ENCODE peak calls at places on chromosomes 12 and 14, in four cellular contexts. D is GM04503, V is HAP-1, J is GM23338. H is an unnamed sample.

GRCh38 chr14:69242311-69243224 is 17.4 kb upstream of the GALNT16 start:
- DNase-seq in D (peak), J (peak), V (peak), H (no peak)

GRCh38 chr14:95151561-95151960 is 5.8 kb downstream of the DICER1 start:
- DNase-seq in V (no peak), D (no peak), J (no peak), H (no peak)

GRCh38 chr14:52551696-52552062 is 626 bp downstream of the TXNDC16 start:
- DNase-seq in J (no peak), V (peak), D (no peak), H (no peak)

GRCh38 chr14:77615231-77616132 is 955 bp downstream of the SPTLC2 start:
- DNase-seq in J (peak), D (no peak), V (no peak), H (no peak)

GRCh38 chr14:34064349-34064748 is 113.5 kb upstream of the EGLN3 start:
- DNase-seq in V (no peak), J (no peak), D (peak), H (no peak)

GRCh38 chr14:95250936-95251335 is 68.8 kb downstream of the CLMN start:
- DNase-seq in D (no peak), V (no peak), J (no peak), H (no peak)

GRCh38 chr14:21257395-21258193 is 11.6 kb downstream of the HNRNPC start:
- DNase-seq in V (no peak), D (no peak), J (no peak), H (no peak)

GRCh38 chr12:93459097-93459496 is 8.2 kb upstream of the MRPL42 start:
- DNase-seq in J (no peak), D (no peak), V (no peak), H (no peak)

GRCh38 chr12:95648990-95649791 is 97.9 kb upstream of the USP44 start:
- DNase-seq in J (no peak), V (peak), D (peak), H (no peak)

GRCh38 chr12:29026419-29026818 is 122.7 kb upstream of the FAR2 start:
- DNase-seq in D (no peak), V (no peak), J (no peak), H (no peak)